ENCODE peak calls at places on chromosomes 4 and X, in five cellular contexts. T is BJ, F is glutamatergic neuron, S is heart right ventricle, W is B cell. B is an unnamed sample.

GRCh38 chr4:85028910-85029309 is 62.4 kb upstream of the WDFY3 start:
- DNase-seq in T (no peak), F (no peak), S (no peak), W (no peak), B (no peak)

GRCh38 chr4:10173039-10173753 is 56.6 kb upstream of the WDR1 start:
- DNase-seq in T (no peak), F (no peak), S (peak), W (no peak), B (no peak)

GRCh38 chrX:23381688-23382087 is 47.0 kb downstream of the PTCHD1 start:
- DNase-seq in T (no peak), F (no peak), S (no peak), W (no peak), B (no peak)

GRCh38 chr4:52051213-52051614 is at the start of gene SPATA18:
- DNase-seq in T (no peak), F (peak), S (peak), W (peak), B (no peak)

GRCh38 chrX:43556207-43556606 is 99.9 kb upstream of the MAOA start:
- DNase-seq in T (no peak), F (no peak), S (peak), W (no peak), B (no peak)

GRCh38 chr4:175431635-175432034 is 380.4 kb downstream of the GPM6A start:
- DNase-seq in T (no peak), F (no peak), S (no peak), W (no peak), B (no peak)

GRCh38 chrX:74132265-74132664 is 171.7 kb upstream of the ZCCHC13 start:
- DNase-seq in T (no peak), F (no peak), S (no peak), W (no peak), B (no peak)

GRCh38 chrX:68953331-68953730 is 124.5 kb downstream of the EFNB1 start:
- DNase-seq in T (no peak), F (no peak), S (no peak), W (no peak), B (no peak)

GRCh38 chr4:113840850-113841249 is 79.3 kb upstream of the CAMK2D start:
- DNase-seq in T (no peak), F (no peak), S (no peak), W (no peak), B (no peak)

DNA sequence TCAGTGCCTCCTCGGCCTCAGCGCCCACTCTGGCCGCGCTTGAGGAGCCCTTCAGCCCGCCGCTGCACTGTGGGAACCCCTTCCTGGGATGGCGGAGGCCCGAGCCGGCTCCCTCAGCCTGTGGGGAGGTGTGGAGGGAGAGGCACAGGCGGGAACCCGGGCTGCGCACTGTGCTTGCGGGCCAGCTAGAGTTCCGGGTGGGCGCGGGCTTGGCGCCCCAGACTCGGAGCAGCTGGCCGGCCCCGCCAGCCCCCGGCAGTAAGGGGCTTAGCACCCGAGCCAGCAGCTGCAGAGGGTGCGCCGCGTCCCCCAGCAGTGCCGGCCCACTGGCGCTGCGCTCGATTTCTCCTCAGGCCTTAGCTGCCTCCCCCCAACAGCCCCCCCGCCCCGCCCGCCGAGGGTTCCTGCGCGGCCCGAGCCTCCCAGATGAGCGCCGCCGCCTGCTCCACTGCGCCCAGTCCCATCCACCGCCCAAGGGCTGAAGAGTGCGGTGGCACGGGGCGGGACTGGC is 1137.0 kb downstream of the PCDH18 start:
- DNase-seq in T (no peak), F (no peak), S (no peak), W (no peak), B (no peak)
- TF ChIP-seq CTCF in T (no peak), F (no peak), S (no peak), W (no peak), B (no peak)

GRCh38 chr4:3374667-3375066 is 67.1 kb upstream of the HGFAC start:
- DNase-seq in T (no peak), F (no peak), S (no peak), W (no peak), B (no peak)

GRCh38 chr4:3377557-3377956 is 64.2 kb upstream of the HGFAC start:
- DNase-seq in T (no peak), F (no peak), S (no peak), W (no peak), B (no peak)

GRCh38 chr4:3374011-3374645 is 67.6 kb upstream of the HGFAC start:
- DNase-seq in T (no peak), F (no peak), S (no peak), W (no peak), B (no peak)

GRCh38 chr4:3375688-3376087 is 66.1 kb upstream of the HGFAC start:
- DNase-seq in T (no peak), F (no peak), S (no peak), W (no peak), B (no peak)

GRCh38 chr4:3376266-3376665 is 65.5 kb upstream of the HGFAC start:
- DNase-seq in T (no peak), F (no peak), S (no peak), W (no peak), B (no peak)
- TF ChIP-seq CTCF in T (no peak), F (no peak), S (no peak), W (no peak), B (no peak)

GRCh38 chrX:51336584-51336983 is 4.0 kb downstream of the NUDT10 start:
- DNase-seq in T (no peak), F (no peak), S (peak), W (peak), B (peak)
- TF ChIP-seq CTCF in T (peak), F (peak), S (peak), W (peak), B (peak)

GRCh38 chr4:99025506-99025905 is 30.0 kb downstream of the METAP1 start:
- DNase-seq in T (no peak), F (no peak), S (no peak), W (no peak), B (no peak)

GRCh38 chr4:99022566-99022965 is 27.0 kb downstream of the METAP1 start:
- DNase-seq in T (no peak), F (no peak), S (no peak), W (no peak), B (no peak)

GRCh38 chr4:99027304-99027703 is 31.8 kb downstream of the METAP1 start:
- DNase-seq in T (no peak), F (no peak), S (no peak), W (no peak), B (no peak)

GRCh38 chr4:99021386-99021785 is 25.9 kb downstream of the METAP1 start:
- DNase-seq in T (no peak), F (no peak), S (no peak), W (no peak), B (no peak)

GRCh38 chr4:99024481-99025275 is 29.2 kb downstream of the METAP1 start:
- DNase-seq in T (no peak), F (peak), S (no peak), W (no peak), B (no peak)
- TF ChIP-seq CTCF in T (no peak), F (no peak), S (peak), W (no peak), B (no peak)

DNA sequence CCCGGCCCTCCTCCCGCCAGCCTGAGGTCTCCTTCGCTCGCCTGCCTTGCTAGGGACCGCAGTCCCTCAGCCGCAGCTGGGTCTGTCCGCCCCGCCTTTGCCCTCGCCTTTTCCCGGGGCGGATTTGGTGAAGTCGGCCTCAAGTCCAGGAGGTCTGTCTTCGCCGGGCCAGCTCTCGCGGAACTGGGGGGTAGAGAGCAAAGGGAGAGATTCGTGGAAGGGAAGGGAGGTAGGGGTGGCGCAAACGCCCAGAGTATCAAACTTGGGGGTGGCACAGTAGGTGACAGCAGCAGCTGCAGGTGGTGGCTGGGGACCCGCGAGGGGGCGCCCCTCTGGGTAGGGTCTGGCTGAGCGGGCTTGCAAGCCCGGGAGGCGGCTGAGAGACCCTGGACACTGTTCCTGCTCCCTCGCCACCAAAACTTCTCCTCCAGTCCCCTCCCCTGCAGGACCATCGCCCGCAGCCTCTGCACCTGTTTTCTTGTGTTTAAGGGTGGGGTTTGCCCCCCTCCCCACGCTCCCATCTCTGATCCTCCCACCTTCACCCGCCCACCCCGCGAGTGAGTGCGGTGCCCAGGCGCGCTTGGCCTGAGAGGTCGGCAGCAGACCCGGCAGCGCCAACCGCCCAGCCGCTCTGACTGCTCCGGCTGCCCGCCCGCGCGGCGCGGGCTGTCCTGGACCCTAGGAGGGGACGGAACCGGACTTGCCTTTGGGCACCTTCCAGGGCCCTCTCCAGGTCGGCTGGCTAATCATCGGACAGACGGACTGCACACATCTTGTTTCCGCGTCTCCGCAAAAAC is at the start of gene NPY2R:
- DNase-seq in T (no peak), F (peak), S (no peak), W (no peak), B (no peak)
- TF ChIP-seq CTCF in T (no peak), F (no peak), S (no peak), W (no peak), B (no peak)

DNA sequence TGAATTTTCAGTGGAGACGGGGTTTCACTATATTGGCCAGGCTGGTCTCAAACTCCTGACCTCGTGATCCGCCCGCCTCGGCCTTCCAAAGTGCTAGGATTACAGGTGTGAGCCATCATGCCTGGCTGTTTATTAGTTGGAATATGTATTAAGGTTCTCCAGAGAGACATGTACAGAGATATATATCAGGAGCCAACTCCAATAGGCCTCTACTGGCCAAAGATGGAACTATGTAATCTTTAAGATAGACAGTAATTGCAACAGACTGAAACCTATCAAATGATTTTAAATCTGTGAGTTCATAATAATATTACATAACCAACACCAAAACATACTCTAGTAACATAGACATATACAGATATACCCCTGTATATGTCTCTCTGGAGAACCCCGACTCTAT is 5.8 kb upstream of the DMP1 start:
- DNase-seq in T (no peak), F (no peak), S (no peak), W (no peak), B (no peak)
- TF ChIP-seq CTCF in T (no peak), F (no peak), S (no peak), W (no peak), B (no peak)

GRCh38 chr4:4533461-4534169 is 8.2 kb downstream of the STX18 start:
- DNase-seq in T (no peak), F (no peak), S (no peak), W (no peak), B (no peak)
- TF ChIP-seq CTCF in T (no peak), F (no peak), S (no peak), W (no peak), B (no peak)

GRCh38 chrX:137194164-137194563 is 160.4 kb upstream of the GPR101 start:
- DNase-seq in T (no peak), F (peak), S (peak), W (no peak), B (peak)
- TF ChIP-seq CTCF in T (peak), F (peak), S (peak), W (peak), B (peak)

B was measured in activated CD8-positive, alpha-beta T cell treated with anti-CD3 and anti-CD28 coated beads for 36 hours.